ENCODE peak calls at places on chromosomes 13 and 19, in six cellular contexts. T is AG09319; J is cardiac fibroblast; M is central memory CD4-positive, alpha-beta T cell; Q is mucosa of gallbladder; O is NCI-H2171. V is an unnamed sample.

GRCh38 chr19:11295180-11295579 is 780 bp upstream of the TSPAN16 start:
- DNase-seq in T (no peak), J (no peak), M (no peak), Q (no peak), O (no peak), V (no peak)

GRCh38 chr19:4061683-4062575 is 4.8 kb downstream of the ZBTB7A start:
- DNase-seq in T (no peak), J (no peak), M (no peak), Q (peak), O (no peak), V (no peak)

GRCh38 chr13:41589434-41589833 is 132.1 kb downstream of the RGCC start:
- DNase-seq in T (no peak), J (no peak), M (no peak), Q (no peak), O (no peak), V (no peak)

GRCh38 chr13:99614465-99614885 is 113.2 kb downstream of the TM9SF2 start:
- DNase-seq in T (no peak), J (peak), M (peak), Q (no peak), O (no peak), V (no peak)

GRCh38 chr13:51675385-51675784 is 91.1 kb downstream of the WDFY2 start:
- DNase-seq in T (no peak), J (no peak), M (no peak), Q (no peak), O (no peak), V (no peak)

GRCh38 chr19:14103310-14103709 is 12.8 kb upstream of the SAMD1 start:
- DNase-seq in T (no peak), J (no peak), M (no peak), Q (no peak), O (no peak), V (no peak)

GRCh38 chr19:56976995-56977906 is 136.7 kb upstream of the PEG3 start:
- DNase-seq in T (no peak), J (no peak), M (no peak), Q (no peak), O (no peak), V (no peak)

GRCh38 chr13:99422556-99423220 is 78.6 kb upstream of the TM9SF2 start:
- DNase-seq in T (no peak), J (no peak), M (no peak), Q (no peak), O (no peak), V (no peak)

GRCh38 chr19:29326351-29326750 is 113.4 kb upstream of the UQCRFS1 start:
- DNase-seq in T (no peak), J (no peak), M (no peak), Q (no peak), O (no peak), V (no peak)

GRCh38 chr19:17325881-17326594 is 8.6 kb downstream of the ANO8 start:
- DNase-seq in T (no peak), J (no peak), M (no peak), Q (no peak), O (no peak), V (no peak)

GRCh38 chr19:39539165-39539518 is 819 bp downstream of the EID2 start:
- DNase-seq in T (no peak), J (peak), M (no peak), Q (no peak), O (no peak), V (no peak)

GRCh38 chr13:76723551-76724232 is 162.5 kb downstream of the KCTD12 start:
- DNase-seq in T (peak), J (peak), M (no peak), Q (no peak), O (no peak), V (peak)

GRCh38 chr19:45142728-45143115 is 18.1 kb downstream of the NKPD1 start:
- DNase-seq in T (no peak), J (no peak), M (no peak), Q (no peak), O (no peak), V (no peak)

GRCh38 chr19:50838239-50838638 is 4.9 kb upstream of the KLK15 start:
- DNase-seq in T (no peak), J (peak), M (no peak), Q (no peak), O (no peak), V (peak)

GRCh38 chr19:18433735-18434398 is 4.1 kb downstream of the ISYNA1 start:
- DNase-seq in T (no peak), J (no peak), M (no peak), Q (no peak), O (no peak), V (no peak)

GRCh38 chr19:27891411-27891810 is 1321.5 kb downstream of the UQCRFS1 start:
- DNase-seq in T (no peak), J (no peak), M (no peak), Q (no peak), O (no peak), V (no peak)

GRCh38 chr19:47268028-47268427 is 6.7 kb upstream of the INAFM1 start:
- DNase-seq in T (no peak), J (no peak), M (no peak), Q (no peak), O (no peak), V (no peak)

GRCh38 chr13:39013462-39013861 is 22.8 kb upstream of the STOML3 start:
- DNase-seq in T (no peak), J (no peak), M (no peak), Q (no peak), O (no peak), V (no peak)

GRCh38 chr19:19822148-19822429 is 539 bp upstream of the ZNF506 start:
- DNase-seq in T (no peak), J (no peak), M (no peak), Q (no peak), O (no peak), V (no peak)

GRCh38 chr19:16660763-16661479 is at the start of gene TMEM38A:
- DNase-seq in T (no peak), J (no peak), M (peak), Q (no peak), O (no peak), V (peak)

GRCh38 chr19:53977991-53978731 is 13.3 kb upstream of the CACNG6 start:
- DNase-seq in T (peak), J (peak), M (peak), Q (peak), O (no peak), V (peak)

GRCh38 chr13:109395014-109395413 is 391.4 kb downstream of the IRS2 start:
- DNase-seq in T (no peak), J (no peak), M (no peak), Q (no peak), O (no peak), V (no peak)

V was measured in mesenchymal stem cell.